ENCODE peak calls at places on chromosomes 2 and 18, in five cellular contexts. I is T-helper 9 cell; F is HTR-8/SVneo; C is CD8-positive, alpha-beta memory T cell; P is A172. U is an unnamed sample.

GRCh38 chr2:100285691-100286090 is 36.6 kb downstream of the LONRF2 start:
- DNase-seq in I (no peak), F (no peak), C (no peak), P (peak), U (no peak)

GRCh38 chr2:61255580-61256437 is 93.8 kb downstream of the C2orf74 start:
- DNase-seq in I (no peak), F (peak), C (no peak), P (peak), U (no peak)

GRCh38 chr18:2417861-2418610 is 153.3 kb downstream of the METTL4 start:
- DNase-seq in I (no peak), F (no peak), C (no peak), P (no peak), U (no peak)

GRCh38 chr18:48962857-48963554 is 12.2 kb upstream of the SMAD7 start:
- DNase-seq in I (no peak), F (no peak), C (no peak), P (no peak), U (no peak)

GRCh38 chr2:150888337-150888736 is 373.3 kb downstream of the RBM43 start:
- DNase-seq in I (no peak), F (no peak), C (no peak), P (peak), U (no peak)

GRCh38 chr2:231621051-231621879 is 28.6 kb downstream of the TEX44 start:
- DNase-seq in I (no peak), F (no peak), C (no peak), P (no peak), U (no peak)

GRCh38 chr2:170716851-170717598 is 1.9 kb downstream of the SP5 start:
- DNase-seq in I (no peak), F (no peak), C (no peak), P (no peak), U (no peak)

GRCh38 chr2:82674638-82675037 is 1784.4 kb downstream of the SUCLG1 start:
- DNase-seq in I (no peak), F (no peak), C (no peak), P (no peak), U (no peak)

GRCh38 chr2:66574701-66575624 is 140.0 kb downstream of the MEIS1 start:
- DNase-seq in I (no peak), F (peak), C (no peak), P (peak), U (no peak)

GRCh38 chr2:96092580-96092877 is 23.8 kb downstream of the ADRA2B start:
- DNase-seq in I (no peak), F (no peak), C (no peak), P (no peak), U (no peak)

GRCh38 chr18:62957885-62958472 is 242.6 kb downstream of the PHLPP1 start:
- DNase-seq in I (peak), F (no peak), C (no peak), P (peak), U (no peak)

GRCh38 chr2:178211943-178212342 is 17.6 kb downstream of the OSBPL6 start:
- DNase-seq in I (no peak), F (no peak), C (no peak), P (no peak), U (no peak)

GRCh38 chr2:183207110-183207509 is 82.9 kb downstream of the NUP35 start:
- DNase-seq in I (no peak), F (peak), C (no peak), P (peak), U (no peak)

GRCh38 chr2:108297436-108298141 is 8.9 kb downstream of the SULT1C2 start:
- DNase-seq in I (no peak), F (no peak), C (no peak), P (peak), U (no peak)

GRCh38 chr18:24270937-24271380 is 126.7 kb downstream of the OSBPL1A start:
- DNase-seq in I (no peak), F (no peak), C (no peak), P (peak), U (no peak)

GRCh38 chr2:239292956-239293355 is 107.9 kb downstream of the HDAC4 start:
- DNase-seq in I (no peak), F (no peak), C (no peak), P (no peak), U (peak)

GRCh38 chr2:172753610-172754009 is 18.0 kb downstream of the RAPGEF4 start:
- DNase-seq in I (no peak), F (no peak), C (no peak), P (no peak), U (no peak)

GRCh38 chr2:195411219-195411687 is 245.8 kb upstream of the SLC39A10 start:
- DNase-seq in I (no peak), F (peak), C (no peak), P (peak), U (no peak)

GRCh38 chr18:28147674-28148171 is 29.2 kb downstream of the CDH2 start:
- DNase-seq in I (no peak), F (no peak), C (no peak), P (no peak), U (no peak)

GRCh38 chr2:241558532-241559488 is at the start of gene BOK:
- DNase-seq in I (no peak), F (peak), C (no peak), P (no peak), U (no peak)

GRCh38 chr2:50225021-50225928 is 806.7 kb downstream of the NRXN1 start:
- DNase-seq in I (no peak), F (no peak), C (no peak), P (no peak), U (no peak)

GRCh38 chr2:218701806-218702205 is 8.8 kb upstream of the TTLL4 start:
- DNase-seq in I (no peak), F (no peak), C (no peak), P (no peak), U (no peak)

GRCh38 chr2:238139141-238139840 is 823 bp downstream of the KLHL30 start:
- DNase-seq in I (peak), F (no peak), C (no peak), P (no peak), U (no peak)

GRCh38 chr18:5040476-5040875 is 156.6 kb downstream of the AKAIN1 start:
- DNase-seq in I (no peak), F (no peak), C (no peak), P (no peak), U (no peak)

GRCh38 chr2:198004921-198005829 is 200.8 kb downstream of the PLCL1 start:
- DNase-seq in I (no peak), F (no peak), C (no peak), P (no peak), U (no peak)

GRCh38 chr18:8609711-8610441 is 639 bp downstream of the RAB12 start:
- DNase-seq in I (no peak), F (no peak), C (peak), P (no peak), U (no peak)

GRCh38 chr2:213640742-213641425 is 356.6 kb downstream of the SPAG16 start:
- DNase-seq in I (no peak), F (no peak), C (no peak), P (no peak), U (no peak)

GRCh38 chr2:64214281-64215115 is 70.3 kb upstream of the PELI1 start:
- DNase-seq in I (no peak), F (no peak), C (no peak), P (peak), U (no peak)

GRCh38 chr2:53751728-53752127 is 15.9 kb upstream of the CHAC2 start:
- DNase-seq in I (no peak), F (no peak), C (no peak), P (peak), U (no peak)

U was measured in cardiac septum.